ENCODE peak calls at places on chromosome 7, in four cellular contexts. G is SK-N-SH, B is HepG2, M is GM12878. O is an unnamed sample.

GRCh38 chr7:70738080-70738479 is 393.9 kb upstream of the GALNT17 start:
- DNase-seq in G (no peak), B (no peak), M (no peak), O (no peak)

GRCh38 chr7:140200102-140200989 is 23.6 kb upstream of the KDM7A start:
- DNase-seq in G (no peak), B (peak; percentile 47), M (no peak), O (no peak)

GRCh38 chr7:105581066-105581811 is at the start of gene EFCAB10:
- DNase-seq in G (peak; percentile 98), B (peak; percentile 75), M (no peak), O (peak; percentile 55)

GRCh38 chr7:137933270-137934017 is 68.4 kb downstream of the CREB3L2 start:
- DNase-seq in G (peak; percentile 47), B (no peak), M (no peak), O (no peak)

GRCh38 chr7:23597908-23598224 is 684 bp downstream of the CCDC126 start:
- DNase-seq in G (no peak), B (no peak), M (no peak), O (peak; percentile 21)

GRCh38 chr7:19175241-19175640 is 30.0 kb upstream of the FERD3L start:
- DNase-seq in G (no peak), B (no peak), M (no peak), O (no peak)

GRCh38 chr7:139246494-139246893 is 15.5 kb downstream of the UBN2 start:
- DNase-seq in G (no peak), B (no peak), M (no peak), O (no peak)

GRCh38 chr7:157564518-157565177 is 227.8 kb downstream of the DNAJB6 start:
- DNase-seq in G (no peak), B (no peak), M (no peak), O (no peak)

GRCh38 chr7:153507885-153508284 is 544.3 kb upstream of the DPP6 start:
- DNase-seq in G (no peak), B (no peak), M (no peak), O (no peak)

GRCh38 chr7:1978656-1979590 is 253.8 kb downstream of the MAD1L1 start:
- DNase-seq in G (no peak), B (no peak), M (no peak), O (no peak)

GRCh38 chr7:51123322-51124021 is 193.1 kb downstream of the COBL start:
- DNase-seq in G (no peak), B (no peak), M (no peak), O (no peak)

GRCh38 chr7:8365499-8366110 is 67.8 kb upstream of the NXPH1 start:
- DNase-seq in G (no peak), B (peak; percentile 37), M (no peak), O (no peak)

GRCh38 chr7:10940748-10941358 is 32.8 kb upstream of the PHF14 start:
- DNase-seq in G (peak; percentile 48), B (no peak), M (no peak), O (no peak)

GRCh38 chr7:120949393-120949799 is 1.2 kb upstream of the ING3 start:
- DNase-seq in G (no peak), B (no peak), M (no peak), O (no peak)

GRCh38 chr7:33916357-33917081 is 11.2 kb downstream of the BMPER start:
- DNase-seq in G (no peak), B (no peak), M (no peak), O (no peak)
- TF ChIP-seq GABPA in G (no peak), B (no peak), M (no peak), O (no peak)

GRCh38 chr7:155581954-155582353 is 35.6 kb upstream of the CNPY1 start:
- DNase-seq in G (no peak), B (no peak), M (no peak), O (no peak)
- TF ChIP-seq GABPA in G (no peak), B (no peak), M (no peak), O (no peak)

GRCh38 chr7:75872073-75872782 is 6.6 kb upstream of the RHBDD2 start:
- DNase-seq in G (no peak), B (no peak), M (no peak), O (peak; percentile 93)
- TF ChIP-seq GABPA in G (no peak), B (no peak), M (no peak), O (no peak)

GRCh38 chr7:516606-517456 is 2.8 kb downstream of the PDGFA start:
- DNase-seq in G (no peak), B (peak; percentile 43), M (no peak), O (no peak)
- TF ChIP-seq GABPA in G (no peak), B (no peak), M (no peak), O (no peak)

DNA sequence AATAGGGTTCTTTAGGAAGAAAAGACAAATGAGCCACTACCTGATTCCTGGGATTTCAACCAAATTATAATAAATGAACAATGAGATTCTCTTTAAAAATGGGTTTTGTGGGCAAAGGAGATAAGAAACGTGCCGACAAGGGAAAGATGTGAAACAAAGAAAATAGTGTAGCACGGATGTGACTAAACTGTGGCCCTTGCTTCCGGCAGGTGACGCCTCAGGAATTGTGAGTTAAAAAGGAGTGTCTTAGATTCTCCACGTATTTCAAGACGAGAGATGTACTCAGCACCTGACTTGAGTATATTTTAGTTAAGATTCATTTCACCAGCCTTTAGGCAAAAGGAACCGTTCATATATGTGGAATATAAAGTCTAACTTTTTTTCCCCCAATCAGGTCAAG is 75.9 kb downstream of the DNAH11 start:
- DNase-seq in G (no peak), B (no peak), M (no peak), O (no peak)
- TF ChIP-seq GABPA in G (no peak), B (no peak), M (no peak), O (no peak)

O was measured in HL-60.